ENCODE peak calls at places on chromosomes 12 and 14, in five cellular contexts. R is naive thymus-derived CD4-positive, alpha-beta T cell; O is gastrocnemius medialis; K is dorsolateral prefrontal cortex; B is neuronal stem cell. A is an unnamed sample.
A peak's percentile ranks its signal among the peaks of the same experiment; 100 is the strongest.

GRCh38 chr14:97851438-97851995 is 1054.3 kb downstream of the VRK1 start:
- DNase-seq in K (no peak), B (no peak), R (no peak), O (no peak), A (no peak)

GRCh38 chr14:41280745-41281144 is 325.9 kb upstream of the LRFN5 start:
- DNase-seq in O (no peak), B (no peak), K (no peak), R (no peak), A (no peak)

GRCh38 chr12:2374092-2374740 is 321.4 kb downstream of the CACNA1C start:
- DNase-seq in R (no peak), O (no peak), K (no peak), B (no peak), A (no peak)

GRCh38 chr12:123494124-123494843 is 36.3 kb downstream of the SNRNP35 start:
- DNase-seq in K (no peak), R (no peak), O (peak; percentile 95), B (no peak), A (no peak)

GRCh38 chr14:90023176-90023896 is 38.5 kb upstream of the KCNK13 start:
- DNase-seq in K (no peak), R (no peak), B (no peak), O (no peak), A (no peak)

GRCh38 chr12:81010641-81011040 is 67.2 kb upstream of the ACSS3 start:
- DNase-seq in K (no peak), O (no peak), R (no peak), B (no peak), A (no peak)

GRCh38 chr12:107356266-107356936 is 263.1 kb upstream of the CRY1 start:
- DNase-seq in R (no peak), B (no peak), O (no peak), K (no peak), A (no peak)

GRCh38 chr12:57540998-57541397 is 6.0 kb downstream of the DCTN2 start:
- DNase-seq in K (no peak), B (no peak), O (no peak), R (no peak), A (no peak)

GRCh38 chr14:99655521-99655920 is 10.6 kb downstream of the HHIPL1 start:
- DNase-seq in K (no peak), R (no peak), B (no peak), O (no peak), A (no peak)

GRCh38 chr14:52071675-52072074 is 2.8 kb upstream of the NID2 start:
- DNase-seq in O (no peak), B (no peak), K (no peak), R (no peak), A (no peak)

GRCh38 chr14:100317897-100318808 is 5.0 kb upstream of the SLC25A47 start:
- DNase-seq in K (no peak), B (no peak), R (peak; percentile 58), O (peak; percentile 63), A (no peak)

GRCh38 chr12:70534466-70534865 is 102.8 kb downstream of the PTPRB start:
- DNase-seq in B (no peak), O (no peak), R (no peak), K (no peak), A (no peak)

GRCh38 chr12:69519871-69520270 is 49.7 kb downstream of the FRS2 start:
- DNase-seq in B (no peak), R (no peak), K (no peak), O (no peak), A (no peak)

GRCh38 chr12:107983871-107984480 is 145.1 kb upstream of the WSCD2 start:
- DNase-seq in O (no peak), K (no peak), R (no peak), B (no peak), A (no peak)

GRCh38 chr12:21413369-21414277 is 23.8 kb upstream of the PYROXD1 start:
- DNase-seq in K (no peak), O (no peak), R (no peak), B (no peak), A (no peak)

GRCh38 chr12:32444895-32445294 is 45.5 kb downstream of the FGD4 start:
- DNase-seq in B (no peak), K (no peak), R (no peak), O (no peak), A (no peak)

GRCh38 chr12:93107943-93108342 is 178.8 kb upstream of the EEA1 start:
- DNase-seq in R (no peak), K (no peak), B (no peak), O (no peak), A (no peak)
- H3K4me3 ChIP-seq in R (no peak overlapping the region), K (no peak overlapping the region), B (no peak overlapping the region), O (no peak overlapping the region), A (no peak overlapping the region)

GRCh38 chr12:4789776-4790175 is 69.6 kb downstream of the GALNT8 start:
- DNase-seq in O (no peak), B (no peak), R (no peak), K (no peak), A (no peak)

GRCh38 chr12:4786795-4787194 is 66.6 kb downstream of the GALNT8 start:
- DNase-seq in R (no peak), O (no peak), B (no peak), K (no peak), A (no peak)

GRCh38 chr12:4787965-4788364 is 67.8 kb downstream of the GALNT8 start:
- DNase-seq in R (no peak), O (no peak), K (no peak), B (no peak), A (no peak)

GRCh38 chr12:4794503-4794902 is 74.3 kb downstream of the GALNT8 start:
- DNase-seq in O (no peak), R (no peak), K (no peak), B (no peak), A (no peak)

GRCh38 chr12:4791497-4791896 is 71.3 kb downstream of the GALNT8 start:
- DNase-seq in K (no peak), O (no peak), B (no peak), R (no peak), A (no peak)
- H3K27ac ChIP-seq in K (no peak overlapping the region), O (no peak overlapping the region), B (no peak overlapping the region), R (no peak overlapping the region), A (no peak overlapping the region)

GRCh38 chr12:6364037-6364360 is 11.4 kb downstream of the SCNN1A start:
- DNase-seq in B (no peak), R (peak; percentile 41), O (no peak), K (no peak), A (no peak)
- H3K4me3 ChIP-seq in B (peak overlapping the region; percentile 14), R (peak overlapping the region; percentile 79), O (peak overlapping the region; percentile 63), K (peak overlapping the region; percentile 65), A (peak overlapping the region; percentile 59)

GRCh38 chr14:93962701-93963601 is 13.4 kb downstream of the ASB2 start:
- DNase-seq in R (no peak), B (no peak), O (peak; percentile 86), K (no peak), A (no peak)
- H3K27ac ChIP-seq in R (no peak overlapping the region), B (no peak overlapping the region), O (peak overlapping the region; percentile 97), K (no peak overlapping the region), A (peak overlapping the region; percentile 75)

GRCh38 chr14:22800356-22800755 is 14.9 kb downstream of the SLC7A7 start:
- DNase-seq in K (no peak), O (no peak), B (no peak), R (no peak), A (no peak)

GRCh38 chr14:22803575-22803974 is 11.7 kb downstream of the SLC7A7 start:
- DNase-seq in B (no peak), R (no peak), K (no peak), O (no peak), A (no peak)

GRCh38 chr14:22798528-22798927 is 16.7 kb downstream of the SLC7A7 start:
- DNase-seq in K (no peak), B (no peak), R (no peak), O (no peak), A (no peak)

GRCh38 chr14:22801716-22802115 is 13.5 kb downstream of the SLC7A7 start:
- DNase-seq in R (no peak), B (no peak), K (no peak), O (no peak), A (no peak)

GRCh38 chr14:22802860-22803562 is 12.2 kb downstream of the SLC7A7 start:
- DNase-seq in R (no peak), O (no peak), B (no peak), K (no peak), A (no peak)
- H3K4me3 ChIP-seq in R (no peak overlapping the region), O (no peak overlapping the region), B (no peak overlapping the region), K (no peak overlapping the region), A (no peak overlapping the region)

DNA sequence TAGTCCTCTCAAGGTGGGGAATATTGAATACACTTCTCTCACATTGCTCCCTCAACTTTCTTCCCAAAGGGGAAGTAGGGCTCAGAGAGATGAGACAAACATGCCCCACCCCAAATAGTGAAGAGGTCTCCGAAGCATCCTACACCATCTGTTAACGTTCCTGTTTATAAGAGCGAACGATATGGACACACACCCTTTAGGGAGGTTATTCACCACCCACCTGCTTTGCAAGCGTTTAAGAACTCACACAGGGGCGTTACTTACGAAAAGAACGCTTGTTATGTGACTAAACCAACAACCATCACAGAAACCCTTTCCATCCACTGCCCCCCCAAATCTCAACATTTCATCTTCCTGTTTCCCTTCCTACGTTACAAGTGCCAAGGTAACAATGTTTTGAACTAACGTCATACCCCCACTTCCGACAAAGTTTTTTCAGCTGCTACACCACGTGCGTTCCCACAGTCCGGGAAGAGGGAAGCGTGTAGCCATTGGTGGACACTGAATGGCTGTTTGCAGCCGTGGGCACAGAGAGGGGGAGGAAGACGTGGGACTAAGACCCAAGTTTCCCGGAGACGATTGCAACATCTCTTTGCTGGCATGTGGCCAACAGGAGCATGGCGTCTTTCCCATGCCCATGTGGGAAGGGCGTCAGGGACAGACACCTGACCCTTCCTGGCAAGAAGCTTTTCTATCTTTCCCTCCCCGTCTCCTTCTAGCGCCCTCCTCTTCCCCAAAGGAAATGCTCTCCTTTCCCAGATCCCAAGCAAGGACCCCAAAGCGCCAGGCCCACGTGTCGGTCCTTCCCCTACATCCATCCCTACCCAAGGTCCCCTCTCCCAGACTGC is 1.2 kb downstream of the YBX3 start:
- DNase-seq in R (peak; percentile 74), B (peak; percentile 48), O (peak; percentile 99), K (peak; percentile 63), A (peak; percentile 92)
- H3K27ac ChIP-seq in R (peak overlapping the region; percentile 61), B (peak overlapping the region; percentile 76), O (peak overlapping the region; percentile 97), K (no peak overlapping the region), A (peak overlapping the region; percentile 98)

DNA sequence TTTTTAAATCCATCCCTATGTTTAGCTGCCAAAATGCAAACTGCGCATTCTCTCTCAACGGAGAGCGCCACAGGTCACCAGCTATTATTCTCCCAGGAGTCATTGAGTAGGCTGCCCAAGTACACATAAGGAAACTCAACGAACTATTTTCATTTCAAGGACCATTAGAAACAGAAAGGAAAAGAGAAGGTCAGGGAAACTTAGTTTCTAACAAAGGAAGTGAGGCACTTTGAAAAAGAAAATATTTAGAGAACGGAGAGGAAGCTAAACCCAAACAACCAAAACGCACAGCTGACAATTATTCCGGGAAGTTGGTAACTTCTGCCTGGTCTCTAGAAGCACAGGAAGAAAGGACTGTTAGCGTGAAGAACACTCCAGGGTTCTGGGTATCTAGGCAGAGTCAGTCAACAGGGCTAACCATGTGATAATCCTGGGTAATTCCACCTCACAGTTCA is 23.5 kb downstream of the GPHB5 start:
- DNase-seq in R (no peak), O (no peak), B (no peak), K (no peak), A (no peak)
- H3K4me3 ChIP-seq in R (no peak overlapping the region), O (peak overlapping the region; percentile 22), B (no peak overlapping the region), K (peak overlapping the region; percentile 19), A (peak overlapping the region; percentile 50)